ENCODE peak calls at places on chromosomes 4 and X, in four cellular contexts. C, L, G and N are unnamed samples.
A peak's percentile ranks its signal among the peaks of the same experiment; 100 is the strongest.

GRCh38 chrX:39883664-39884063 is 214.1 kb downstream of the BCOR start:
- DNase-seq in C (no peak), L (no peak), G (no peak), N (no peak)

GRCh38 chrX:22135994-22136684 is 104.0 kb downstream of the PHEX start:
- DNase-seq in C (peak; percentile 60), G (peak; percentile 42), L (peak; percentile 37), N (peak; percentile 64)

GRCh38 chr4:140689628-140690027 is 66.6 kb downstream of the TBC1D9 start:
- DNase-seq in L (no peak), G (no peak), C (no peak), N (no peak)

GRCh38 chr4:8939887-8940742 is 68.5 kb upstream of the HMX1 start:
- DNase-seq in G (no peak), C (no peak), L (peak; percentile 19), N (no peak)

GRCh38 chr4:82217986-82218715 is 155.6 kb downstream of the HNRNPD start:
- DNase-seq in C (no peak), L (peak; percentile 34), G (no peak), N (no peak)

GRCh38 chr4:89306486-89307184 is 965 bp downstream of the GPRIN3 start:
- DNase-seq in L (no peak), C (no peak), G (no peak), N (no peak)

GRCh38 chr4:29805245-29805644 is 914.9 kb upstream of the PCDH7 start:
- DNase-seq in G (no peak), L (peak; percentile 67), C (peak; percentile 2), N (peak; percentile 7)

GRCh38 chrX:29627833-29628232 is 587.5 kb upstream of the MAGEB2 start:
- DNase-seq in C (no peak), L (no peak), G (no peak), N (no peak)

GRCh38 chrX:71990518-71990917 is 79.9 kb downstream of the NHSL2 start:
- DNase-seq in G (no peak), C (no peak), L (no peak), N (no peak)

GRCh38 chr4:137627938-137628460 is 95.7 kb upstream of the PCDH18 start:
- DNase-seq in L (no peak), G (no peak), C (no peak), N (no peak)

GRCh38 chrX:13090261-13091110 is 46.1 kb upstream of the FAM9C start:
- DNase-seq in L (no peak), G (no peak), C (peak; percentile 51), N (peak; percentile 75)

GRCh38 chrX:39309018-39309620 is 507.9 kb downstream of the MID1IP1 start:
- DNase-seq in L (peak; percentile 16), G (no peak), C (no peak), N (peak; percentile 71)

GRCh38 chr4:7186081-7186480 is 6.3 kb upstream of the SORCS2 start:
- DNase-seq in G (no peak), L (peak; percentile 29), C (no peak), N (no peak)

GRCh38 chrX:49162620-49163019 is at the start of gene MAGIX:
- DNase-seq in C (no peak), L (no peak), G (no peak), N (no peak)

GRCh38 chr4:152325831-152326230 is 210.1 kb downstream of the FBXW7 start:
- DNase-seq in G (no peak), L (no peak), C (no peak), N (no peak)

DNA sequence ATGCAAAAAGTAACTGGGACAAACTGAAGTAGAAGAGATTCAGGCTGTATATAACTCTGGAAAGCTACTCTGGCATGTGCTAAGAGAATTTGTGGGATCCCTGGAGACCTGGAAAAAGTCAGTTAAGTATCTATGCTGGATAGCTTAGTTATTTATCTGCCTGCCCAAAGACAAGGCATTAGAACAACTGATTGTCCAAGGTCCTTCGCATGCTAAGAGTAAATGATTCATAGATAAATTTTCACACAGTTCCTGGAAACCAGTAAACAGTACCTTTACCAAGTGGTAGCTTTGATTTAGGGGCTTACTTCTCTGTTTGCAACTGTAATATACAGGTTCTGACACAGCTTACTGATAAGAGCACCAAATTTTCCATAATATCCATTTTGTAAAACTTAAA is 104.8 kb downstream of the ATP11C start:
- DNase-seq in C (no peak), G (no peak), L (no peak), N (peak; percentile 37)
- H3K18ac ChIP-seq in C (no peak overlapping the region), G (no peak overlapping the region), L (no peak overlapping the region), N (no peak overlapping the region)

DNA sequence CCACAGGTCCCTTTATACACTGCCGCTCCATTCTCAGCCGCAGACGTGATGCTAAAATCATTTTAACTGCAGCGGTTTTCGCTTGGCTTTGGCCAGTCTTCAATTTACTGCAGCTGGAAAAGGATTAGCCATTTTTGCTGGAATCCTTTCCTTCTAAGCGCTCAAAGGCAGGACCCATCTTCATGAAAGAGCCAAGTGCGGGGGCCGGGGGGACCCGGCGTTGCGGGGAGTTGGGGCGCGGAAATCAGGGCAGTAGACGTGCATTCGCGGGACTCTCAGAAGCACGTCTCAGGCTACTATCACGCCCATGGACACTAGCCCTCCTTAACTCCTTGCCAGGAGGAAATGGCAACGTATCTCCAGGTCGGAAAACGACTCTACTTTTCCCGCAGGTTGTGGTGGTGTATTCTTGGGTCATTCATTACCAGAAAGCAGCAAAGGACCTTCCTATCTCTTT is 1.7 kb upstream of the PCDH10 start:
- DNase-seq in L (peak; percentile 55), C (no peak), G (no peak), N (peak; percentile 55)
- H3K18ac ChIP-seq in L (peak overlapping the region; percentile 77), C (no peak overlapping the region), G (peak overlapping the region; percentile 42), N (no peak overlapping the region)

DNA sequence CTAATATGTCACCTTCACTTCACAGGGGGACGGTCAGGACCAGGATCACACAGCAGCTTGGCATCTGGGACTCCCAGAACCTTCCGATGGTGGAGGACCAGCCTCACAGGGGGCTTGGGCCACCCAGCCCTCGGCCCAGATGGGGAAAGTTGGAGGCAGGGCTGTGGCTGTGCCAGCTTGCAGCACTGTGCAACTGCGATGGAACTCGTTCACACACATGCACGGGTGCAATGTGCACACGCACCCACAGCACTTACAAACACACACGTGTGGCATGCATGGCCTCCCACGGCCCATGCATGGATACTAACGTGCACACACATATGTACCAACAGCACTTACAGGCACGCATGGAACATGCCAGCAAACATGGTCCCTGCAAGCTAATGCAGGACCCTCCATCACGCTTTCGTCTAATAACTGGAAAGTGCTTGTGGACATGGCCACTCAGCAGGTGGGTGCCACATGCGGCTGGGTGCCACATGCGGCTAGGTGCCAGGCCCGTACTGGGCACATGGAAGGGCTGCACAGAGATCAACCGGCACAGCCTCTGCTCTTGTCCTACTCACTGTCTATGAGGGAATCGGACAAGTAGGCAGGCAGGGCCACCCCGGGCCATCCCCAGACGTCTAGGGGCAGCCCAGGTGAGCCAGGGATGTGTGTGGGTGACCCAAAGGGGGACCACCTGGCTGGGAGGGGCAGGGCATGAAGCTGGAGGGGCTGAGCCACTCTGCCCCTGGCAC is 63.2 kb downstream of the ADRA2C start:
- DNase-seq in G (no peak), L (no peak), C (no peak), N (no peak)
- H3K18ac ChIP-seq in G (peak overlapping the region; percentile 94), L (no peak overlapping the region), C (no peak overlapping the region), N (no peak overlapping the region)

GRCh38 chrX:10172867-10173266 is 16.1 kb downstream of the CLCN4 start:
- DNase-seq in L (peak; percentile 89), C (peak; percentile 30), G (peak; percentile 6), N (peak; percentile 38)
- H3K18ac ChIP-seq in L (peak overlapping the region; percentile 13), C (no peak overlapping the region), G (peak overlapping the region; percentile 71), N (no peak overlapping the region)

GRCh38 chr4:78360466-78360865 is 191.1 kb upstream of the ANXA3 start:
- DNase-seq in C (no peak), L (peak; percentile 13), G (no peak), N (no peak)
- H3K18ac ChIP-seq in C (no peak overlapping the region), L (no peak overlapping the region), G (no peak overlapping the region), N (no peak overlapping the region)

GRCh38 chr4:13484045-13484748 is at the start of gene RAB28:
- DNase-seq in G (peak; percentile 90), C (peak; percentile 93), L (peak; percentile 96), N (peak; percentile 95)
- H3K18ac ChIP-seq in G (peak within 1 kb of the TSS; percentile 95), C (peak within 1 kb of the TSS; percentile 100), L (peak within 1 kb of the TSS; percentile 80), N (peak within 1 kb of the TSS; percentile 93)

DNA sequence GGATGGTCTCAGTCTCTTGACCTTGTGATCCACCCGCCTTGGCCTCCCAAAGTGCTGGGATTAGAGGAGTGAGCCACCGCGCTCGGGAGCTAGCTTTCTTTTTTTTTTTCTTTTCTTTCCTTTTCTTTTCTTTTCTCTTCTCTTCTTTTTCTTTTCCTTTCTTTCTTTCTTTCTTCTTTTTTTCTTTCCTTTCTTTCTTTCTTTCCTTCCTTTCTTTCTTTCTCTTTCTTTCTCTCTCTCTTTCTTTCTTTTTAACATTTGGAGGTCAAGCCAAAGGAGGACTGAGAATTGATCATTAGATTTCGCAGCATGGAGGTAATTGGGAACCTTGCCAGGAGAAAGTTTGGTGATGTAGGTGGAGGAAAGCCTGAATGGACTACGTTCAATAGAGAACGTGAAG is 67.4 kb downstream of the LARP7 start:
- DNase-seq in C (no peak), L (no peak), G (no peak), N (no peak)
- H3K18ac ChIP-seq in C (no peak overlapping the region), L (peak overlapping the region; percentile 96), G (no peak overlapping the region), N (no peak overlapping the region)

GRCh38 chr4:77184961-77185360 is 28.0 kb downstream of the CCNG2 start:
- DNase-seq in G (no peak), L (no peak), C (no peak), N (no peak)
- H3K18ac ChIP-seq in G (no peak overlapping the region), L (no peak overlapping the region), C (no peak overlapping the region), N (no peak overlapping the region)

GRCh38 chr4:3481113-3481531 is 18.0 kb downstream of the DOK7 start:
- DNase-seq in C (no peak), L (peak; percentile 77), G (peak; percentile 70), N (no peak)
- H3K18ac ChIP-seq in C (no peak overlapping the region), L (no peak overlapping the region), G (peak overlapping the region; percentile 94), N (no peak overlapping the region)